ENCODE peak calls at places on chromosomes 5 and 9, in eight cellular contexts. One of them, this sample, is unnamed.

GRCh38 chr5:44542470-44542869 is 153.2 kb upstream of the FGF10 start:
- DNase-seq in T1000: no peak
- DNase-seq in aorta: no peak
- DNase-seq in effector memory CD8-positive, alpha-beta T cell: no peak
- DNase-seq in dermis microvascular lymphatic vessel endothelial cell: no peak
- DNase-seq in RCC 7860: no peak
- DNase-seq in midbrain: no peak
- DNase-seq in adrenal gland: no peak
- DNase-seq in this sample: no peak

GRCh38 chr9:108815156-108815555 is 40.6 kb downstream of the ACTL7B start:
- DNase-seq in effector memory CD8-positive, alpha-beta T cell: no peak
- DNase-seq in midbrain: no peak
- DNase-seq in adrenal gland: no peak
- DNase-seq in aorta: no peak
- DNase-seq in RCC 7860: no peak
- DNase-seq in T1000: no peak
- DNase-seq in dermis microvascular lymphatic vessel endothelial cell: no peak
- DNase-seq in this sample: peak

GRCh38 chr5:1316941-1317340 is 22.1 kb upstream of the TERT start:
- DNase-seq in adrenal gland: no peak
- DNase-seq in midbrain: no peak
- DNase-seq in effector memory CD8-positive, alpha-beta T cell: no peak
- DNase-seq in T1000: no peak
- DNase-seq in aorta: no peak
- DNase-seq in RCC 7860: no peak
- DNase-seq in dermis microvascular lymphatic vessel endothelial cell: no peak
- DNase-seq in this sample: no peak

GRCh38 chr9:136133959-136134484 is 15.3 kb upstream of the TMEM250 start:
- DNase-seq in midbrain: no peak
- DNase-seq in RCC 7860: no peak
- DNase-seq in T1000: no peak
- DNase-seq in adrenal gland: no peak
- DNase-seq in dermis microvascular lymphatic vessel endothelial cell: no peak
- DNase-seq in aorta: no peak
- DNase-seq in effector memory CD8-positive, alpha-beta T cell: no peak
- DNase-seq in this sample: peak

GRCh38 chr9:136312436-136312835 is 8.5 kb upstream of the CCDC187 start:
- DNase-seq in T1000: no peak
- DNase-seq in aorta: no peak
- DNase-seq in effector memory CD8-positive, alpha-beta T cell: peak
- DNase-seq in dermis microvascular lymphatic vessel endothelial cell: peak
- DNase-seq in RCC 7860: no peak
- DNase-seq in midbrain: peak
- DNase-seq in adrenal gland: peak
- DNase-seq in this sample: peak

GRCh38 chr5:93545872-93546271 is 35.1 kb downstream of the NR2F1-AS1 start:
- DNase-seq in midbrain: no peak
- DNase-seq in dermis microvascular lymphatic vessel endothelial cell: no peak
- DNase-seq in adrenal gland: no peak
- DNase-seq in RCC 7860: no peak
- DNase-seq in T1000: no peak
- DNase-seq in aorta: no peak
- DNase-seq in effector memory CD8-positive, alpha-beta T cell: no peak
- DNase-seq in this sample: no peak

GRCh38 chr9:92808726-92809451 is 44.3 kb upstream of the BICD2 start:
- DNase-seq in dermis microvascular lymphatic vessel endothelial cell: peak
- DNase-seq in adrenal gland: peak
- DNase-seq in aorta: peak
- DNase-seq in effector memory CD8-positive, alpha-beta T cell: peak
- DNase-seq in RCC 7860: no peak
- DNase-seq in T1000: peak
- DNase-seq in midbrain: peak
- DNase-seq in this sample: peak

GRCh38 chr5:14507156-14507941 is 74.2 kb upstream of the OTULINL start:
- DNase-seq in midbrain: no peak
- DNase-seq in dermis microvascular lymphatic vessel endothelial cell: no peak
- DNase-seq in adrenal gland: no peak
- DNase-seq in aorta: no peak
- DNase-seq in RCC 7860: no peak
- DNase-seq in effector memory CD8-positive, alpha-beta T cell: no peak
- DNase-seq in T1000: no peak
- DNase-seq in this sample: no peak

GRCh38 chr5:87004101-87004500 is 263.6 kb upstream of the RASA1 start:
- DNase-seq in dermis microvascular lymphatic vessel endothelial cell: no peak
- DNase-seq in midbrain: no peak
- DNase-seq in aorta: no peak
- DNase-seq in RCC 7860: no peak
- DNase-seq in effector memory CD8-positive, alpha-beta T cell: no peak
- DNase-seq in T1000: no peak
- DNase-seq in adrenal gland: no peak
- DNase-seq in this sample: no peak

GRCh38 chr9:534886-535285 is 306.6 kb upstream of the DMRT1 start:
- DNase-seq in aorta: peak
- DNase-seq in adrenal gland: peak
- DNase-seq in T1000: no peak
- DNase-seq in effector memory CD8-positive, alpha-beta T cell: no peak
- DNase-seq in midbrain: peak
- DNase-seq in RCC 7860: no peak
- DNase-seq in dermis microvascular lymphatic vessel endothelial cell: no peak
- DNase-seq in this sample: no peak